ENCODE peak calls at places on chromosomes 11 and 22, in seven cellular contexts. N, V, Q, A, L, B and K are unnamed samples.

GRCh38 chr22:30423296-30423958 is 2.1 kb upstream of the MTFP1 start:
- DNase-seq in N (peak; percentile 43), V (no peak), Q (no peak), A (peak; percentile 91), L (peak; percentile 57), B (peak; percentile 84), K (no peak)

GRCh38 chr22:36367066-36367465 is 20.7 kb downstream of the MYH9 start:
- DNase-seq in N (no peak), V (no peak), Q (no peak), A (no peak), L (no peak), B (no peak), K (no peak)

GRCh38 chr11:67389477-67389876 is 2.3 kb upstream of the RAD9A start:
- DNase-seq in N (peak; percentile 61), V (no peak), Q (no peak), A (no peak), L (no peak), B (no peak), K (peak; percentile 70)

GRCh38 chr22:27810566-27810965 is 9.0 kb upstream of the MN1 start:
- DNase-seq in N (no peak), V (no peak), Q (peak; percentile 91), A (no peak), L (no peak), B (peak; percentile 63), K (no peak)

GRCh38 chr22:33126881-33127280 is 68.7 kb upstream of the SYN3 start:
- DNase-seq in N (peak; percentile 24), V (no peak), Q (no peak), A (no peak), L (no peak), B (peak; percentile 1), K (no peak)

GRCh38 chr22:45163074-45163416 is 680 bp upstream of the NUP50 start:
- DNase-seq in N (peak; percentile 52), V (no peak), Q (no peak), A (no peak), L (no peak), B (peak; percentile 56), K (no peak)

GRCh38 chr11:95659088-95659487 is 130.5 kb downstream of the FAM76B start:
- DNase-seq in N (no peak), V (no peak), Q (no peak), A (no peak), L (no peak), B (no peak), K (no peak)

GRCh38 chr22:44605486-44605885 is 96.5 kb upstream of the PRR5 start:
- DNase-seq in N (no peak), V (no peak), Q (no peak), A (no peak), L (no peak), B (no peak), K (no peak)

GRCh38 chr22:40533712-40534378 is 102.7 kb downstream of the MRTFA start:
- DNase-seq in N (peak; percentile 89), V (peak; percentile 74), Q (no peak), A (no peak), L (no peak), B (peak; percentile 88), K (peak; percentile 81)

GRCh38 chr11:47551086-47551485 is 1.8 kb downstream of the CELF1 start:
- DNase-seq in N (peak; percentile 71), V (no peak), Q (no peak), A (no peak), L (no peak), B (peak; percentile 64), K (peak; percentile 54)

GRCh38 chr11:2653930-2654739 is 45.7 kb downstream of the KCNQ1OT1 start:
- DNase-seq in N (no peak), V (no peak), Q (no peak), A (peak; percentile 48), L (no peak), B (no peak), K (no peak)

GRCh38 chr11:107078375-107078774 is 60.1 kb upstream of the GUCY1A2 start:
- DNase-seq in N (no peak), V (no peak), Q (no peak), A (no peak), L (no peak), B (no peak), K (no peak)

GRCh38 chr11:14972581-14973490 is 685 bp upstream of the CALCA start:
- DNase-seq in N (peak; percentile 6), V (no peak), Q (no peak), A (no peak), L (no peak), B (no peak), K (no peak)

GRCh38 chr11:3723014-3723708 is 52.0 kb upstream of the CHRNA10 start:
- DNase-seq in N (no peak), V (no peak), Q (no peak), A (no peak), L (no peak), B (peak; percentile 98), K (no peak)

GRCh38 chr11:42571486-42572230 is 740.1 kb upstream of the API5 start:
- DNase-seq in N (no peak), V (no peak), Q (no peak), A (no peak), L (no peak), B (no peak), K (no peak)

GRCh38 chr11:114099392-114100178 is 40.1 kb downstream of the ZBTB16 start:
- DNase-seq in N (no peak), V (no peak), Q (no peak), A (peak; percentile 60), L (no peak), B (peak; percentile 69), K (no peak)

GRCh38 chr22:39518996-39519680 is 1.2 kb upstream of the ATF4 start:
- DNase-seq in N (peak; percentile 34), V (no peak), Q (no peak), A (no peak), L (no peak), B (peak; percentile 61), K (no peak)

GRCh38 chr11:64566042-64566914 is 24.7 kb upstream of the SLC22A12 start:
- DNase-seq in N (peak; percentile 72), V (no peak), Q (peak; percentile 86), A (no peak), L (no peak), B (peak; percentile 87), K (no peak)

DNA sequence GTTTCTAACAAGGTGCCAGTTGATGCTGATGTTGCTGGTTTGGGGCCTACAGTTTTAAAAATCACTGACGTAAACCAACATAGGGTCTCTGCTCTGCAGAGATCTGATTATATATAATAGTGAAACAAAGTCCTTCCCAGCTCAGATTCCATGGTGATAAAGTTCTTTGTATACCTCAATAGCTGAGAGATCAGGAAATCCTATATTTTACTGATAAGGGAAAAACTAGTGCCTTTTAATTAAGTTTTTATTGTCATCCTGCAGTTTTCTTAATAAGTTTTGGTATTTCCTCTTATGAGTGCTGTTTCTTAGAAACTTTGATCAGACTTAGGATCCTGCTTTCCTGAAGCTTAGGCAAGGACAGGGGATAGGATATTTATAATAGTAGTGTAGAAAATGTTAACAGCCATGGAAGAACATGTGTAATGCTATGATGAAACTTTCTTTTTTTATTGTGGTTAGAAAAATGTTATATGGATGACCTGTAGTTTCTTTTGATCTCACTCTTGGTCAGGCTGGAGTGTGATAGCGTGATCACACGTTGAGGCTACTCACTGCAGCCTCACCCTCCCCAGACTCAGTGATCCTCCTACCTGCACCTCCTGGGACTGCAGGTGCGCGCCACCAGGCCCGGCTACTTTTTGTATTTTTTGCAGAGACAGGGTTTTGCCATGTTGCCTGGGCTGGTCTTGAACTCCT is 14.1 kb downstream of the CAPRIN1 start:
- DNase-seq in N (no peak), V (no peak), Q (no peak), A (no peak), L (no peak), B (peak; percentile 49), K (no peak)
- TF ChIP-seq CTCF in N (no peak), V (no peak), Q (no peak), A (no peak), L (no peak), B (no peak), K (no peak)

GRCh38 chr11:124930799-124931198 is 5.0 kb downstream of the HEPACAM start:
- DNase-seq in N (no peak), V (no peak), Q (no peak), A (no peak), L (no peak), B (no peak), K (peak; percentile 41)

GRCh38 chr11:124923296-124923695 is 4.2 kb downstream of the HEPN1 start:
- DNase-seq in N (no peak), V (no peak), Q (no peak), A (no peak), L (no peak), B (no peak), K (no peak)

GRCh38 chr11:124934862-124935547 is 842 bp downstream of the HEPACAM start:
- DNase-seq in N (no peak), V (no peak), Q (no peak), A (no peak), L (no peak), B (peak; percentile 95), K (no peak)

GRCh38 chr11:124928942-124929663 is 6.7 kb downstream of the HEPACAM start:
- DNase-seq in N (no peak), V (no peak), Q (no peak), A (peak; percentile 46), L (no peak), B (no peak), K (no peak)
- TF ChIP-seq CTCF in N (no peak), V (no peak), Q (no peak), A (no peak), L (no peak), B (no peak), K (no peak)

GRCh38 chr22:38097557-38098409 is 12.7 kb downstream of the BAIAP2L2 start:
- DNase-seq in N (no peak), V (no peak), Q (no peak), A (no peak), L (no peak), B (peak; percentile 54), K (no peak)
- TF ChIP-seq CTCF in N (no peak), V (peak; percentile 6), Q (no peak), A (no peak), L (no peak), B (peak; percentile 75), K (no peak)

GRCh38 chr22:20565761-20566160 is 58.4 kb downstream of the MED15 start:
- DNase-seq in N (no peak), V (no peak), Q (no peak), A (no peak), L (no peak), B (no peak), K (no peak)

GRCh38 chr22:20565079-20565734 is 57.8 kb downstream of the MED15 start:
- DNase-seq in N (no peak), V (no peak), Q (no peak), A (no peak), L (no peak), B (peak; percentile 91), K (no peak)

GRCh38 chr22:20562607-20563463 is 55.4 kb downstream of the MED15 start:
- DNase-seq in N (no peak), V (no peak), Q (no peak), A (no peak), L (no peak), B (no peak), K (no peak)

GRCh38 chr22:20563464-20563906 is 56.1 kb downstream of the MED15 start:
- DNase-seq in N (no peak), V (no peak), Q (no peak), A (no peak), L (no peak), B (no peak), K (no peak)

DNA sequence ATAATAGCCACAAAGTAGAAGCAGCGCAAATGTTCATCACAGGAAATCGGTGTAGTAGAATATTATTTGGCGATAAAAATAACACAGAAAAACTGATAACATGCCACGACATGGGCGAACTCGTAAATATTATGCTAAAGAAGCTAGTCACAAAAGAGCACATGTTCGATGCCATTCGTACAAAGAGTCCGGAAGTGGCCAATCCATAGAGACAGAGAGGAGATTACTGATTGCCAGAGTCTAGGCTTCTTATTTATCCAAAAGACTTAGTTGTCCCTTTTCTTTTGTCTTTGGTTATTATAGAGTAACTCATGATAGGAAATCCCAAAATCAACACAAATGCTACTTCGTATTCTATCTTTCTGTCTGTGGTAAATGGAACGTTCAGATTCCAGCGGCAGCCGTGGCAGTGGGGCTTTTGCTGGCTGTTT is 56.5 kb downstream of the MED15 start:
- DNase-seq in N (no peak), V (no peak), Q (no peak), A (no peak), L (no peak), B (no peak), K (no peak)
- TF ChIP-seq CTCF in N (no peak), V (no peak), Q (no peak), A (no peak), L (no peak), B (no peak), K (no peak)